ENCODE peak calls at places on chromosomes 16 and 17, in eight cellular contexts. S, C, G, U, D, X, H and Q are unnamed samples. For H3K9me3, the result is how much of the 10 kb centered on the place peaks cover.

GRCh38 chr16:85673529-85674417 is 15.0 kb downstream of the GINS2 start:
- DNase-seq in H (no peak), U (no peak), C (peak), G (no peak), D (peak), S (peak), X (peak), Q (peak)

GRCh38 chr16:68658258-68658973 is 13.3 kb downstream of the CDH3 start:
- DNase-seq in H (no peak), X (peak), S (no peak), D (no peak), U (no peak), C (no peak), G (no peak), Q (no peak)

GRCh38 chr16:11530171-11530940 is 56.4 kb downstream of the LITAF start:
- DNase-seq in U (no peak), X (no peak), S (no peak), C (no peak), D (no peak), H (no peak), G (no peak), Q (no peak)

GRCh38 chr17:75823257-75824041 is 20.8 kb downstream of the UNC13D start:
- DNase-seq in C (no peak), G (no peak), X (no peak), S (no peak), D (no peak), U (no peak), H (no peak), Q (no peak)

GRCh38 chr17:75697651-75698291 is 23.5 kb upstream of the ITGB4 start:
- DNase-seq in C (peak), S (peak), X (no peak), G (peak), D (no peak), H (no peak), U (no peak), Q (peak)

GRCh38 chr17:2215616-2216364 is 87.8 kb downstream of the SMG6 start:
- DNase-seq in U (peak), D (peak), H (peak), G (peak), C (peak), S (peak), X (peak), Q (peak)

GRCh38 chr16:79728048-79728922 is 127.7 kb upstream of the MAF start:
- DNase-seq in D (no peak), G (no peak), S (no peak), X (no peak), H (no peak), U (no peak), C (no peak), Q (no peak)

GRCh38 chr17:66939461-66940114 is 24.9 kb upstream of the CACNG4 start:
- DNase-seq in H (no peak), S (no peak), C (no peak), G (no peak), X (peak), D (no peak), U (no peak), Q (no peak)

GRCh38 chr17:21418446-21419298 is 42.5 kb downstream of the KCNJ12 start:
- DNase-seq in H (no peak), S (no peak), X (peak), U (no peak), G (no peak), C (peak), D (no peak), Q (no peak)

DNA sequence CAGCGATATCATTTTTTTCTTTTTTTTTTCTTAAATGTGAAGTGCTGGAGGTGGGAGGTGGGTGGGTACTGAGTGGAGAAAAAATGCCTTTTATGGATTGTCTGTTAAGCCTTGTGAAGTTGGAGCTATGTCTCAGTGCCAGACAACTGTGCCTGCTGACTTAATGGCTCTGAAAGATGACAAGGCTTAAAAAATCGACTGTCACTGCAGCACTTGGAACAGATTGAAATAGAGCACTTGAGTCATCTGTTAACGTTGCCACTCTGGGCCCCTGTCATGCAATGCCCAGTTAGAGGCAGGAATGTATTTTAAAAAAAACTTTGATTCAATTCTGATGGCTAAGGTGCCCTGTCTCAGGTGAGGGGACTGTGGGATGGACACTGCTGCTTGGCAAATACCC is 108.2 kb upstream of the HS3ST2 start:
- DNase-seq in D (no peak), H (no peak), G (no peak), X (no peak), U (no peak), C (no peak), S (no peak), Q (no peak)
- H3K4me3 ChIP-seq in D (no peak), H (no peak), G (no peak), X (no peak), U (no peak), C (no peak), S (no peak), Q (no peak)

DNA sequence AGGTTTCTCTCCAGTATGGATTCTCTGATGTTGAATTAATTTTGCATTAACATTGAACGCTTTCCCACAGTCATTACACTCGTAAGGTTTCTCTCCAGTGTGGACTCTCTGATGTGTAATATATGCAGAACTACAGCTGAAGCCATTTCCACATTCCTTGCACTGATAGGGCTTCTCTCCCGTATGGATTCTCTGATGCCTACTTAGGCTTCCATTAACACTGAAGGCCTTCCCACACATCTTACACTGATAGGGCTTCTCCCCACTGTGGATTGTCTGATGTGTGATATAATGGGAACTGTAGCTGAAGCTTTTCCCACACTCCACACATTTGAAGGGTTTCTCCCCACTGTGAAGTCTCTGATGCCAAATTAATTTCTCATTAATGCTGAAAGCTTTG is 7.2 kb upstream of the TLE7 start:
- DNase-seq in S (no peak), X (no peak), U (no peak), G (no peak), H (no peak), D (no peak), C (no peak), Q (no peak)
- H3K9me3 ChIP-seq in S (half or more), X (half or more), U (half or more), G (half or more), H (under half), D (half or more), C (under half), Q (under half)

DNA sequence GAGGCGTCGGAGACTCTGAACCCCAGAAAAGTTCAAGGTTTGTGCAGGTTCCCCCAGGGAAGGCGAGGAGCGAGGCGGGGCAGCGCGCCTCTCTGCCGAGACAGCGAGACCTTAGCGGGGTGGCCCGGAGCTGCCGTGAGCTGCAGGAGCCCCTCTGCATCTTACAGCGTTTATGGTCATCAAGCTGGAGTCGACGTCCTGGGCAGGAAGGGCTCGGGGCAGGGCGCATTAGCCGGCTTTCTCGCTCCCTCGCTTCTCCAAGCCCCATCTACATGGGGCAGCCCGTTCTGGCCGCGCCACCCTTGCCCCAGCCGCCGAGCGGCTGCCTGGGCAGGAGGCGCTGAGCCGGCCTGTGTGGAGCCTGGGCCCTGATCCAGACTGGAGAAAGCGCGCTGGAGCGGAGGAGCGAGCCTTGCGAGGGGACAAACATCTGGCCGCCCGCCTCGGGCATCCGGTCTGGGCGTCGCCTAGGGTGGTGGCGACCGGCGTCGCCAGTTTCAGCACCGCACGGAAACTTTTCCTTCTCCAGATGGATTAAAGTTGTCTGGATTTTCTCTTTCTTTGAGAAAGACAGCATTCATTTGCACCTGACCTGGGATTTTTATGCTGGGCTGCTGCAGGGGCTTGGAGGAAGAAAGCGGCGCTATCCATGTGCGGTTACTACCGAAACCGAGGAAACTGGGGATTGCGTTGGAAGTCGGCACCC is 750 bp downstream of the TMEM132E start:
- DNase-seq in X (peak), H (no peak), S (no peak), D (peak), C (peak), U (no peak), G (no peak), Q (no peak)
- H3K4me3 ChIP-seq in X (peak), H (no peak), S (peak), D (peak), C (peak), U (peak), G (peak), Q (peak)

GRCh38 chr16:5509794-5510193 is 412.2 kb upstream of the EEF2KMT start:
- DNase-seq in C (peak), S (peak), U (no peak), H (no peak), X (peak), D (no peak), G (peak), Q (no peak)
- H3K9me3 ChIP-seq in C (under half), S (under half), U (under half), H (under half), X (under half), D (under half), G (under half), Q (under half)